ENCODE peak calls at places on chromosomes 6 and 20, in eight cellular contexts. I is heart left ventricle, R is IMR-90, Z is Peyer's patch, F is ovary, L is A549, Q is stomach, M is adrenal gland. H is an unnamed sample. For H3K9me3, the result is how much of the 10 kb centered on the place peaks cover.

GRCh38 chr6:159104163-159104885 is 59.5 kb upstream of the TAGAP start:
- DNase-seq in I (peak), R (peak), Z (peak), F (peak), L (peak), Q (peak), M (peak), H (peak)

GRCh38 chr6:158605266-158605878 is 39.2 kb downstream of the DYNLT1 start:
- DNase-seq in I (no peak), R (peak), Z (peak), F (no peak), L (peak), Q (peak), M (peak), H (peak)

GRCh38 chr6:42453649-42454427 is 2.1 kb upstream of the TRERF1 start:
- DNase-seq in I (peak), R (peak), Z (peak), F (peak), L (no peak), Q (peak), M (peak), H (peak)

GRCh38 chr20:59598625-59599310 is 5.6 kb upstream of the PHACTR3 start:
- DNase-seq in I (peak), R (no peak), Z (no peak), F (no peak), L (peak), Q (peak), M (peak), H (peak)

GRCh38 chr6:7112741-7113313 is 5.1 kb downstream of the RREB1 start:
- DNase-seq in I (peak), R (no peak), Z (peak), F (no peak), L (peak), Q (peak), M (peak), H (peak)

GRCh38 chr6:140346461-140346860 is 972.0 kb upstream of the CITED2 start:
- DNase-seq in I (no peak), R (peak), Z (no peak), F (peak), L (no peak), Q (no peak), M (no peak), H (no peak)

GRCh38 chr6:89204096-89204495 is 13.1 kb downstream of the GABRR1 start:
- DNase-seq in I (no peak), R (no peak), Z (no peak), F (no peak), L (no peak), Q (no peak), M (no peak), H (no peak)

GRCh38 chr20:32167552-32167951 is 40.0 kb downstream of the PLAGL2 start:
- DNase-seq in I (no peak), R (no peak), Z (no peak), F (no peak), L (no peak), Q (no peak), M (no peak), H (no peak)

GRCh38 chr20:58697867-58698703 is 5.5 kb downstream of the NPEPL1 start:
- DNase-seq in I (no peak), R (no peak), Z (peak), F (peak), L (no peak), Q (no peak), M (no peak), H (no peak)

GRCh38 chr6:26103141-26103769 is 16.0 kb downstream of the HFE start:
- DNase-seq in I (no peak), R (peak), Z (no peak), F (no peak), L (peak), Q (no peak), M (no peak), H (no peak)

GRCh38 chr20:12594410-12595130 is 414.2 kb upstream of the SPTLC3 start:
- DNase-seq in I (no peak), R (no peak), Z (no peak), F (no peak), L (peak), Q (no peak), M (no peak), H (no peak)

GRCh38 chr6:130324657-130325056 is 41.2 kb upstream of the TMEM200A start:
- DNase-seq in I (no peak), R (peak), Z (no peak), F (no peak), L (no peak), Q (no peak), M (peak), H (no peak)

GRCh38 chr6:160831751-160832150 is 129.7 kb downstream of the PLG start:
- DNase-seq in I (no peak), R (no peak), Z (no peak), F (no peak), L (peak), Q (no peak), M (no peak), H (no peak)

GRCh38 chr6:26205161-26205624 is 118.0 kb downstream of the HFE start:
- DNase-seq in I (peak), R (peak), Z (peak), F (peak), L (peak), Q (peak), M (peak), H (peak)

GRCh38 chr6:44534291-44534690 is 146.8 kb downstream of the CDC5L start:
- DNase-seq in I (no peak), R (no peak), Z (no peak), F (no peak), L (no peak), Q (no peak), M (no peak), H (no peak)

GRCh38 chr20:37392441-37393195 is 46.7 kb downstream of the SRC start:
- DNase-seq in I (no peak), R (no peak), Z (no peak), F (peak), L (peak), Q (no peak), M (no peak), H (no peak)

GRCh38 chr6:8108031-8108660 is 5.8 kb upstream of the EEF1E1 start:
- DNase-seq in I (no peak), R (peak), Z (no peak), F (no peak), L (peak), Q (no peak), M (peak), H (no peak)

GRCh38 chr6:139473239-139473701 is 98.8 kb upstream of the CITED2 start:
- DNase-seq in I (peak), R (no peak), Z (no peak), F (peak), L (no peak), Q (no peak), M (peak), H (peak)

GRCh38 chr6:4169028-4169789 is 33.8 kb upstream of the ECI2 start:
- DNase-seq in I (no peak), R (peak), Z (no peak), F (no peak), L (no peak), Q (no peak), M (no peak), H (no peak)

GRCh38 chr6:117222861-117223260 is 42.5 kb upstream of the VGLL2 start:
- DNase-seq in I (no peak), R (no peak), Z (no peak), F (no peak), L (no peak), Q (no peak), M (no peak), H (no peak)

GRCh38 chr20:4006640-4007039 is 8.7 kb downstream of the RNF24 start:
- DNase-seq in I (peak), R (no peak), Z (no peak), F (peak), L (no peak), Q (peak), M (peak), H (peak)

GRCh38 chr20:52859156-52859887 is 112.8 kb upstream of the TSHZ2 start:
- DNase-seq in I (no peak), R (no peak), Z (no peak), F (no peak), L (no peak), Q (peak), M (peak), H (peak)

GRCh38 chr6:143135326-143135725 is 74.6 kb downstream of the AIG1 start:
- DNase-seq in I (no peak), R (no peak), Z (no peak), F (no peak), L (no peak), Q (no peak), M (no peak), H (no peak)

GRCh38 chr6:13152804-13153203 is 175.5 kb downstream of the TBC1D7 start:
- DNase-seq in I (no peak), R (no peak), Z (no peak), F (no peak), L (no peak), Q (no peak), M (no peak), H (no peak)

GRCh38 chr6:112560651-112561050 is 213.5 kb downstream of the RFPL4B start:
- DNase-seq in I (no peak), R (no peak), Z (no peak), F (no peak), L (peak), Q (no peak), M (no peak), H (no peak)

GRCh38 chr6:29631860-29632731 is 887 bp downstream of the GABBR1 start:
- DNase-seq in I (peak), R (peak), Z (peak), F (peak), L (peak), Q (peak), M (peak), H (peak)

GRCh38 chr20:1405801-1406200 is 12.9 kb upstream of the FKBP1A start:
- DNase-seq in I (no peak), R (no peak), Z (no peak), F (no peak), L (no peak), Q (no peak), M (no peak), H (no peak)

GRCh38 chr6:41352907-41353306 is 17.5 kb downstream of the NCR2 start:
- DNase-seq in I (no peak), R (no peak), Z (no peak), F (no peak), L (no peak), Q (no peak), M (no peak), H (no peak)

GRCh38 chr20:57432874-57433491 is 41.8 kb downstream of the RBM38 start:
- DNase-seq in I (peak), R (no peak), Z (peak), F (no peak), L (peak), Q (peak), M (no peak), H (peak)

GRCh38 chr6:33856655-33857054 is 52.9 kb upstream of the MLN start:
- DNase-seq in I (no peak), R (no peak), Z (peak), F (no peak), L (no peak), Q (peak), M (peak), H (no peak)

GRCh38 chr6:30200551-30201281 is 12.5 kb downstream of the TRIM26 start:
- DNase-seq in I (no peak), R (no peak), Z (peak), F (no peak), L (no peak), Q (no peak), M (no peak), H (no peak)

GRCh38 chr20:63394069-63394468 is 32.9 kb upstream of the CHRNA4 start:
- DNase-seq in I (no peak), R (no peak), Z (no peak), F (no peak), L (no peak), Q (no peak), M (no peak), H (no peak)

GRCh38 chr20:16205505-16205904 is 367.7 kb downstream of the KIF16B start:
- DNase-seq in I (no peak), R (no peak), Z (no peak), F (no peak), L (no peak), Q (no peak), M (no peak), H (no peak)
- TF ChIP-seq POLR2A in I (no peak), R (no peak), Z (no peak), F (no peak), L (no peak), Q (no peak), M (no peak), H (no peak)

GRCh38 chr6:82487895-82488294 is 124.3 kb downstream of the TPBG start:
- DNase-seq in I (no peak), R (no peak), Z (no peak), F (no peak), L (no peak), Q (no peak), M (no peak), H (no peak)
- H3K9me3 ChIP-seq in I (under half), R (under half), Z (under half), F (under half), L (under half), Q (under half), M (under half), H (under half)

GRCh38 chr6:51001399-51001798 is 182.7 kb downstream of the TFAP2B start:
- DNase-seq in I (no peak), R (no peak), Z (no peak), F (no peak), L (no peak), Q (no peak), M (no peak), H (no peak)

GRCh38 chr6:51004380-51004779 is 185.7 kb downstream of the TFAP2B start:
- DNase-seq in I (no peak), R (no peak), Z (no peak), F (no peak), L (no peak), Q (no peak), M (no peak), H (no peak)

GRCh38 chr6:50995036-50995435 is 176.4 kb downstream of the TFAP2B start:
- DNase-seq in I (no peak), R (no peak), Z (no peak), F (no peak), L (no peak), Q (no peak), M (no peak), H (no peak)

GRCh38 chr6:50994026-50994720 is 175.5 kb downstream of the TFAP2B start:
- DNase-seq in I (no peak), R (no peak), Z (no peak), F (no peak), L (no peak), Q (no peak), M (no peak), H (no peak)

GRCh38 chr6:50998905-50999304 is 180.2 kb downstream of the TFAP2B start:
- DNase-seq in I (no peak), R (no peak), Z (no peak), F (no peak), L (no peak), Q (no peak), M (no peak), H (no peak)
- H3K4me3 ChIP-seq in I (no peak), R (no peak), Z (no peak), F (no peak), L (no peak), Q (no peak), M (no peak), H (no peak)

DNA sequence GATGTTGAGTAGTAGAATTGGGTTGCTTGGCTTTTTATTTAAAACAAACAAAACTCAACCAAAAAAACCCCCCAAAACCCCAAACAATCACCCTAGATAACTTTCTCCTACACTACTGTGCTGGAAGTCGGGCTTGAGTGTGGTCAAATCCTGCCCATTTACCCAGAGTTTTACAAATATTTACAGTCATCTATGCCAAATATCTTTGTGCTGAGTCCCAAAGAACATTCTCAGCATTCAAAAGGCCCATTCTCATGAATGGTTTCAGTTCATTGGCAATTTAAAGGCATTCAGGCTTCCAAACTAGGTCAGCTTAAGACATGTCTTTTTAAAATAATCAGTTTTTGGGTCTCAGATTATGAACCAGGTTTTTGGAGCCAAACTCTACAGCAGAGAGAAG is 1.8 kb downstream of the RNF144B start:
- DNase-seq in I (no peak), R (peak), Z (no peak), F (no peak), L (peak), Q (no peak), M (no peak), H (no peak)
- TF ChIP-seq POLR2A in I (no peak), R (no peak), Z (no peak), F (no peak), L (no peak), Q (no peak), M (no peak), H (peak)

GRCh38 chr6:28089054-28089453 is 8.7 kb downstream of the ZNF165 start:
- DNase-seq in I (no peak), R (no peak), Z (no peak), F (no peak), L (no peak), Q (no peak), M (no peak), H (no peak)
- H3K9me3 ChIP-seq in I (under half), R (under half), Z (under half), F (under half), L (under half), Q (under half), M (under half), H (under half)